ENCODE peak calls at places on chromosomes 16 and 17, in five cellular contexts. U, F, B, L and S are unnamed samples.

GRCh38 chr17:83064021-83064731 is 15.2 kb upstream of the METRNL start:
- DNase-seq in U (peak), L (peak), B (no peak), F (no peak), S (no peak)

GRCh38 chr17:31803494-31804213 is 55.4 kb downstream of the COPRS start:
- DNase-seq in L (no peak), F (no peak), B (no peak), U (no peak), S (no peak)

GRCh38 chr16:77359065-77359502 is 75.8 kb downstream of the ADAMTS18 start:
- DNase-seq in L (no peak), F (no peak), U (peak), B (peak), S (no peak)

GRCh38 chr16:75093598-75094540 is 22.7 kb downstream of the LDHD start:
- DNase-seq in F (no peak), U (no peak), L (no peak), B (no peak), S (no peak)

GRCh38 chr17:39209317-39210092 is 9.4 kb downstream of the RPL19 start:
- DNase-seq in L (peak), F (no peak), B (no peak), U (peak), S (peak)

GRCh38 chr16:31181102-31181830 is 1.3 kb downstream of the FUS start:
- DNase-seq in B (no peak), F (no peak), L (no peak), U (peak), S (peak)

GRCh38 chr17:5694507-5694906 is 110.2 kb upstream of the NLRP1 start:
- DNase-seq in U (no peak), L (no peak), F (no peak), B (no peak), S (no peak)

GRCh38 chr17:79045001-79045729 is 21.2 kb downstream of the C1QTNF1 start:
- DNase-seq in B (no peak), U (no peak), L (no peak), F (no peak), S (no peak)

GRCh38 chr17:41539071-41539492 is 11.0 kb upstream of the KRT19 start:
- DNase-seq in U (no peak), L (no peak), F (no peak), B (no peak), S (no peak)

GRCh38 chr17:6024576-6024975 is 45.6 kb upstream of the WSCD1 start:
- DNase-seq in L (no peak), U (no peak), B (no peak), F (no peak), S (no peak)

GRCh38 chr17:39946551-39947330 is 16.1 kb upstream of the GSDMA start:
- DNase-seq in B (no peak), U (no peak), F (no peak), L (no peak), S (no peak)

GRCh38 chr16:56889206-56889605 is 24.2 kb downstream of the SLC12A3 start:
- DNase-seq in U (no peak), F (no peak), L (no peak), B (no peak), S (no peak)

GRCh38 chr16:22969567-22969966 is 155.6 kb downstream of the HS3ST2 start:
- DNase-seq in U (peak), B (no peak), F (no peak), L (no peak), S (no peak)

GRCh38 chr17:47850692-47851573 is at the start of gene SP6:
- DNase-seq in F (no peak), B (peak), U (peak), L (peak), S (peak)

GRCh38 chr17:33387406-33387805 is 94.3 kb upstream of the ASIC2 start:
- DNase-seq in L (peak), B (no peak), U (no peak), F (no peak), S (no peak)

GRCh38 chr17:15464211-15464610 is 3.2 kb downstream of the CDRT4 start:
- DNase-seq in U (no peak), F (no peak), L (no peak), B (no peak), S (no peak)

GRCh38 chr17:68512967-68513474 is 791 bp downstream of the PRKAR1A start:
- DNase-seq in L (peak), B (peak), F (no peak), U (peak), S (no peak)

GRCh38 chr17:46194393-46195216 is 1.4 kb upstream of the KANSL1 start:
- DNase-seq in F (no peak), B (peak), U (no peak), L (peak), S (no peak)

GRCh38 chr17:13002761-13003453 is 14.9 kb downstream of the ELAC2 start:
- DNase-seq in L (peak), F (peak), U (peak), B (peak), S (peak)

GRCh38 chr16:19005561-19006445 is 22.1 kb downstream of the TMC7 start:
- DNase-seq in B (peak), L (no peak), U (no peak), F (peak), S (peak)

GRCh38 chr16:11025120-11025531 is 80.8 kb downstream of the CLEC16A start:
- DNase-seq in B (no peak), L (no peak), U (no peak), F (no peak), S (no peak)

GRCh38 chr17:12098568-12098967 is 77.9 kb downstream of the MAP2K4 start:
- DNase-seq in U (no peak), F (no peak), B (no peak), L (no peak), S (no peak)

GRCh38 chr17:44738214-44738906 is 20.4 kb upstream of the ADAM11 start:
- DNase-seq in B (no peak), U (no peak), F (no peak), L (no peak), S (no peak)

GRCh38 chr16:9521749-9522370 is 430.4 kb downstream of the HAPSTR1 start:
- DNase-seq in U (no peak), F (no peak), B (no peak), L (no peak), S (no peak)

GRCh38 chr17:47621293-47622178 is 28.2 kb upstream of the KPNB1 start:
- DNase-seq in F (no peak), L (no peak), B (peak), U (peak), S (peak)

GRCh38 chr17:73455050-73455687 is 143.4 kb upstream of the CDC42EP4 start:
- DNase-seq in F (no peak), U (peak), B (no peak), L (peak), S (no peak)

GRCh38 chr16:2075631-2076030 is 27.8 kb downstream of the TSC2 start:
- DNase-seq in F (no peak), B (no peak), U (no peak), L (no peak), S (no peak)

GRCh38 chr17:80145076-80146075 is 1.6 kb downstream of the EIF4A3 start:
- DNase-seq in L (no peak), U (no peak), B (no peak), F (no peak), S (no peak)

GRCh38 chr17:75619506-75620431 is 13.5 kb upstream of the SMIM5 start:
- DNase-seq in L (peak), U (no peak), F (no peak), B (peak), S (no peak)

GRCh38 chr16:29925805-29926674 is at the start of gene KCTD13:
- DNase-seq in L (peak), U (peak), F (peak), B (peak), S (peak)

GRCh38 chr17:74771319-74771914 is 4.7 kb downstream of the NAT9 start:
- DNase-seq in B (no peak), L (no peak), U (no peak), F (no peak), S (no peak)

GRCh38 chr16:85303354-85303883 is 191.1 kb upstream of the CIBAR2 start:
- DNase-seq in L (peak), F (peak), U (peak), B (peak), S (peak)

GRCh38 chr16:3904875-3905274 is 24.4 kb upstream of the CREBBP start:
- DNase-seq in L (no peak), B (no peak), F (no peak), U (no peak), S (no peak)

GRCh38 chr17:27385626-27386025 is 70.6 kb upstream of the KSR1 start:
- DNase-seq in F (no peak), U (no peak), L (no peak), B (no peak), S (no peak)

GRCh38 chr17:58307468-58308172 is 21.0 kb downstream of the TSPOAP1 start:
- DNase-seq in U (no peak), L (peak), F (no peak), B (no peak), S (no peak)

GRCh38 chr17:55661359-55661758 is 61.3 kb downstream of the TMEM100 start:
- DNase-seq in L (peak), U (no peak), F (no peak), B (no peak), S (no peak)